ENCODE peak calls at places on chromosomes 5 and 9, in five cellular contexts. T, J, K, C and Q are unnamed samples.

GRCh38 chr5:168172718-168173045 is 118.8 kb upstream of the WWC1 start:
- DNase-seq in T (no peak), C (no peak), J (no peak), K (no peak), Q (no peak)

GRCh38 chr5:100909034-100909433 is 6.0 kb upstream of the ST8SIA4 start:
- DNase-seq in K (no peak), J (no peak), T (no peak), C (no peak), Q (no peak)

GRCh38 chr5:115402822-115403577 is 106.5 kb upstream of the CCDC112 start:
- DNase-seq in K (no peak), J (no peak), T (no peak), C (no peak), Q (no peak)

GRCh38 chr9:104743377-104743985 is 4.0 kb upstream of the NIPSNAP3A start:
- DNase-seq in C (peak; percentile 52), T (peak; percentile 51), K (peak; percentile 68), J (no peak), Q (peak; percentile 85)

GRCh38 chr5:9387879-9388278 is 158.0 kb downstream of the SEMA5A start:
- DNase-seq in C (no peak), T (no peak), K (no peak), J (no peak), Q (no peak)

GRCh38 chr5:85266692-85267091 is 882.0 kb upstream of the EDIL3 start:
- DNase-seq in J (no peak), C (no peak), T (no peak), K (no peak), Q (no peak)

GRCh38 chr9:97986466-97986865 is 3.3 kb downstream of the ANP32B start:
- DNase-seq in T (no peak), K (no peak), J (no peak), C (no peak), Q (no peak)

GRCh38 chr9:120524852-120525251 is 55.1 kb downstream of the CDK5RAP2 start:
- DNase-seq in K (no peak), J (no peak), T (no peak), C (no peak), Q (no peak)

GRCh38 chr9:34555002-34555348 is 32.2 kb upstream of the ENHO start:
- DNase-seq in K (no peak), T (no peak), J (peak; percentile 47), C (no peak), Q (no peak)

GRCh38 chr5:81639556-81639955 is 111.3 kb downstream of the SSBP2 start:
- DNase-seq in K (no peak), J (no peak), C (no peak), T (no peak), Q (no peak)

GRCh38 chr5:73631500-73631899 is 5.5 kb downstream of the ARHGEF28 start:
- DNase-seq in C (no peak), T (no peak), J (no peak), K (no peak), Q (no peak)

GRCh38 chr5:132751444-132751843 is 4.2 kb downstream of the CCNI2 start:
- DNase-seq in T (no peak), C (no peak), K (no peak), J (no peak), Q (no peak)

GRCh38 chr5:125476888-125477585 is 730.6 kb upstream of the ZNF608 start:
- DNase-seq in C (no peak), J (no peak), K (no peak), T (no peak), Q (no peak)

GRCh38 chr5:150640311-150641005 is at the start of gene SYNPO:
- DNase-seq in K (peak; percentile 25), C (peak; percentile 80), T (no peak), J (no peak), Q (no peak)

DNA sequence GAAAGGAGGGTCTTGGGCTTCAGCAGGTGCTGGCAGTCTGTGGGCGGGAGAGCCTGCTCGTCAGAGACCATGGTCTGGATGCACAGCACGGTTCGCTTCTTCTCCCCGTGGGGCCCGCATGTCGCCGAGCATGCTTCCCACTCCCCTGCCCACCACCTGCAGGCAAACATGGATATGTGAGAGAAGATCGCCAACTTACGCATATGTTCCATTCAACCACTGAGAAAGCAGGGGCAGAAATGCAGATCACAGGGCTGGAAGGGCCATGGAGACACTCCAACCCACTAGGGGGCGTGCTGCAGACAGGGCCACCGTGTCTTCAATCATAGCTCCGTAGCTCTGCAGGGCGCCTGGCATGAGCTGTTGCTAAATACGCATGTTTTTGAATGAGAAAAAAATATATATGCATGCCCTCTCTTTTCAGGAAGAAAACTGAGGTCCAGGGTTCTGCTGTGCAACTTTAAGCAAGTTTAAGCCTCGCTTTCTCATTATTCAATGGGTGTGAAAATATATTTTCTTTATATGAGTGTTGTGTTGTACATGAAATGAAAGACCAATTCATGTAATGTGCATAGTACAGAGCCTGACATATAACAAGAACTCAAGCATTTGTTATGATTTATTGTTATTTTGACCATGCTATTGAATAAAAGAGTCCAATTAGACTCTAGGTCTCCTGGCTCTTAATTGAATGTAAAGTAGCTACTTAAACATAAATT is 148.0 kb downstream of the TARS1 start:
- DNase-seq in T (peak; percentile 47), C (peak; percentile 65), J (peak; percentile 89), K (peak; percentile 34), Q (peak; percentile 67)
- TF ChIP-seq JUND in T (no peak), C (no peak), J (no peak), K (no peak), Q (no peak)

DNA sequence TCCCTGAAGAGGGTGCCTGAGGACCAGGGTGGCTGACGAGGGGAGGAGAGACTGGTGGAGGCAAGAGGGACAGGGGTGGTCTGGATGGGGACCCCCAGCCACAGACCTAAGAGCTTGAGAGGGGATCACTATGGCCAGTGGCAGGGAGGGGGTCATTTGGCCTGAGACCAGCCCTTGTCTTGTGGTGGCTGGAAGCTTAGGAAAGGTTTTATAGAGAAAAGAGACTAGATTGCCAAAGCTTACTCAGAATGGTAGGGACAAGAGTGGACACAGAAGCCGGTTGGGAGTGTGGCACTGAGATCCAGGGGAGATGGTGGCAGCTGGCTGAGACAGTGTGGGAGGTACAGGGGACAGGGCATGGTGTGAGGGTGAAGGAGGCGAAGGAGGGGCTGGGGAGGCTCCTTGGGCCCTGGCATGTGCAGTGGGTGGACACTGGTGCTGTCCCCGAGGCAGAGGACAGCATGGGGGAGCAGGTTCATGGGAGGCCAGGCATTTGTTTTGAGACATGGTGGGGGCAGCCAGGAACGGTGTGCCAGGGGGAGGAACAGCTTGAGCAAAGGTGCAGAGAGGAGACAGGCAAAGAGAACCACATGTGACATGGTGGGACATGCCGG is 123.0 kb downstream of the C9orf50 start:
- DNase-seq in T (no peak), C (no peak), J (no peak), K (no peak), Q (no peak)
- TF ChIP-seq JUND in T (no peak), C (no peak), J (no peak), K (no peak), Q (no peak)

GRCh38 chr5:180334751-180335613 is 18.2 kb downstream of the GFPT2 start:
- DNase-seq in T (no peak), C (no peak), K (no peak), J (no peak), Q (peak; percentile 52)

GRCh38 chr5:180333661-180334060 is 19.5 kb downstream of the GFPT2 start:
- DNase-seq in K (no peak), J (no peak), C (no peak), T (peak; percentile 41), Q (no peak)

GRCh38 chr5:180336234-180337020 is 16.7 kb downstream of the GFPT2 start:
- DNase-seq in C (no peak), T (no peak), K (no peak), J (no peak), Q (no peak)

GRCh38 chr5:180334176-180334575 is 19.0 kb downstream of the GFPT2 start:
- DNase-seq in T (no peak), K (no peak), J (no peak), C (no peak), Q (no peak)

GRCh38 chr5:180335614-180336233 is 17.4 kb downstream of the GFPT2 start:
- DNase-seq in K (no peak), C (no peak), T (no peak), J (no peak), Q (no peak)
- TF ChIP-seq JUND in K (no peak), C (no peak), T (no peak), J (no peak), Q (no peak)

GRCh38 chr9:134399435-134400056 is 73.3 kb downstream of the RXRA start:
- DNase-seq in J (no peak), C (peak; percentile 57), T (peak; percentile 36), K (no peak), Q (no peak)
- TF ChIP-seq JUND in J (no peak), C (no peak), T (no peak), K (no peak), Q (no peak)

GRCh38 chr5:24591426-24591825 is 53.4 kb downstream of the CDH10 start:
- DNase-seq in K (no peak), C (no peak), J (no peak), T (no peak), Q (no peak)
- TF ChIP-seq JUND in K (no peak), C (no peak), J (no peak), T (no peak), Q (no peak)